ENCODE peak calls at places on chromosomes 12 and 14, in six cellular contexts. I is COR-L47; U is activated T-cell treated with anti-CD3 and anti-CD28 coated beads for 4 hours; O is osteocyte; L is testis; Q is stimulated activated CD4-positive, alpha-beta T cell treated with anti-CD3 and anti-CD28 coated beads, Interleukin-2, amount 100 ng/mL, for 24 hours. X is an unnamed sample.

GRCh38 chr14:22887260-22887989 is 4.4 kb downstream of the REM2 start:
- DNase-seq in Q (peak), U (no peak), O (no peak), L (peak), I (peak), X (peak)

GRCh38 chr14:64817631-64818030 is 62.1 kb downstream of the SPTB start:
- DNase-seq in U (no peak), I (no peak), L (no peak), Q (no peak), O (no peak), X (no peak)

GRCh38 chr12:119130523-119130922 is 48.2 kb upstream of the HSPB8 start:
- DNase-seq in Q (no peak), U (no peak), L (no peak), O (no peak), I (no peak), X (no peak)

GRCh38 chr14:62244221-62244620 is 482.0 kb downstream of the SNAPC1 start:
- DNase-seq in L (no peak), U (no peak), Q (no peak), O (no peak), I (no peak), X (no peak)

GRCh38 chr14:22780941-22781605 is 14.6 kb downstream of the OXA1L start:
- DNase-seq in O (no peak), L (no peak), I (no peak), U (no peak), Q (no peak), X (no peak)

GRCh38 chr12:131832393-131833231 is 4.4 kb downstream of the MMP17 start:
- DNase-seq in U (no peak), I (peak), L (peak), Q (no peak), O (no peak), X (peak)

GRCh38 chr12:11765817-11766794 is 116.6 kb downstream of the ETV6 start:
- DNase-seq in L (no peak), O (no peak), U (peak), I (no peak), Q (peak), X (no peak)

GRCh38 chr14:76252471-76252870 is 100.7 kb downstream of the GPATCH2L start:
- DNase-seq in U (no peak), O (no peak), Q (no peak), L (no peak), I (no peak), X (no peak)

GRCh38 chr12:24996820-24997219 is 47.9 kb upstream of the BCAT1 start:
- DNase-seq in O (no peak), I (no peak), U (no peak), Q (no peak), L (no peak), X (no peak)

GRCh38 chr14:79161576-79161975 is 991.4 kb downstream of the NRXN3 start:
- DNase-seq in I (no peak), O (no peak), L (peak), U (no peak), Q (no peak), X (no peak)

GRCh38 chr14:100749967-100750597 is 23.4 kb downstream of the DLK1 start:
- DNase-seq in O (no peak), Q (no peak), U (no peak), I (no peak), L (no peak), X (no peak)

GRCh38 chr12:99600388-99600787 is 47.2 kb upstream of the GARIN6 start:
- DNase-seq in O (no peak), U (no peak), Q (no peak), L (no peak), I (peak), X (peak)

GRCh38 chr12:27257104-27257848 is 13.2 kb downstream of the STK38L start:
- DNase-seq in L (no peak), I (no peak), Q (no peak), O (no peak), U (no peak), X (no peak)

GRCh38 chr14:72401632-72402428 is 469.6 kb downstream of the RGS6 start:
- DNase-seq in I (no peak), L (no peak), Q (no peak), U (no peak), O (no peak), X (no peak)

GRCh38 chr14:101843665-101844064 is 82.2 kb downstream of the PPP2R5C start:
- DNase-seq in L (no peak), I (no peak), O (no peak), U (peak), Q (peak), X (no peak)

X was measured in NCI-H1417.